ENCODE peak calls at places on chromosomes 13 and 19, in ten cellular contexts. One of them, this sample, is unnamed.

GRCh38 chr19:12706332-12706718 is 9.9 kb upstream of the FBXW9 start:
- DNase-seq in RWPE1: no peak
- DNase-seq in neural progenitor cell: no peak
- DNase-seq in K562: no peak
- DNase-seq in nephron progenitor cell: no peak
- DNase-seq in brain microvascular endothelial cell: no peak
- DNase-seq in left ventricle myocardium inferior: no peak
- DNase-seq in mucosa of descending colon: no peak
- DNase-seq in stomach: no peak
- DNase-seq in cardiac muscle cell: no peak
- DNase-seq in this sample: no peak

GRCh38 chr19:44653977-44654784 is 10.5 kb downstream of the PVR start:
- DNase-seq in RWPE1: peak
- DNase-seq in neural progenitor cell: peak
- DNase-seq in K562: peak
- DNase-seq in nephron progenitor cell: peak
- DNase-seq in brain microvascular endothelial cell: peak
- DNase-seq in left ventricle myocardium inferior: peak
- DNase-seq in mucosa of descending colon: peak
- DNase-seq in stomach: peak
- DNase-seq in cardiac muscle cell: peak
- DNase-seq in this sample: peak

GRCh38 chr13:60448907-60449510 is 52.0 kb downstream of the TDRD3 start:
- DNase-seq in RWPE1: peak
- DNase-seq in neural progenitor cell: peak
- DNase-seq in K562: peak
- DNase-seq in nephron progenitor cell: peak
- DNase-seq in brain microvascular endothelial cell: peak
- DNase-seq in left ventricle myocardium inferior: no peak
- DNase-seq in mucosa of descending colon: peak
- DNase-seq in stomach: no peak
- DNase-seq in cardiac muscle cell: peak
- DNase-seq in this sample: peak

GRCh38 chr19:853014-853553 is 981 bp downstream of the ELANE start:
- DNase-seq in RWPE1: no peak
- DNase-seq in neural progenitor cell: no peak
- DNase-seq in K562: no peak
- DNase-seq in nephron progenitor cell: no peak
- DNase-seq in brain microvascular endothelial cell: no peak
- DNase-seq in left ventricle myocardium inferior: no peak
- DNase-seq in mucosa of descending colon: no peak
- DNase-seq in stomach: no peak
- DNase-seq in cardiac muscle cell: no peak
- DNase-seq in this sample: no peak

GRCh38 chr19:48565090-48565489 is 13.1 kb downstream of the SULT2B1 start:
- DNase-seq in RWPE1: no peak
- DNase-seq in neural progenitor cell: no peak
- DNase-seq in K562: no peak
- DNase-seq in nephron progenitor cell: no peak
- DNase-seq in brain microvascular endothelial cell: peak
- DNase-seq in left ventricle myocardium inferior: no peak
- DNase-seq in mucosa of descending colon: no peak
- DNase-seq in stomach: no peak
- DNase-seq in cardiac muscle cell: peak
- DNase-seq in this sample: peak

GRCh38 chr13:88617176-88617575 is 946.0 kb downstream of the SLITRK5 start:
- DNase-seq in RWPE1: no peak
- DNase-seq in neural progenitor cell: no peak
- DNase-seq in K562: no peak
- DNase-seq in nephron progenitor cell: no peak
- DNase-seq in brain microvascular endothelial cell: no peak
- DNase-seq in left ventricle myocardium inferior: no peak
- DNase-seq in mucosa of descending colon: no peak
- DNase-seq in stomach: no peak
- DNase-seq in cardiac muscle cell: no peak
- DNase-seq in this sample: no peak

GRCh38 chr13:99086149-99086868 is 108.4 kb upstream of the DOCK9 start:
- DNase-seq in RWPE1: peak
- DNase-seq in neural progenitor cell: peak
- DNase-seq in K562: peak
- DNase-seq in nephron progenitor cell: peak
- DNase-seq in brain microvascular endothelial cell: peak
- DNase-seq in left ventricle myocardium inferior: peak
- DNase-seq in mucosa of descending colon: peak
- DNase-seq in stomach: peak
- DNase-seq in cardiac muscle cell: peak
- DNase-seq in this sample: peak

GRCh38 chr13:91296011-91296410 is 51.5 kb upstream of the MIR17HG start:
- DNase-seq in RWPE1: no peak
- DNase-seq in neural progenitor cell: no peak
- DNase-seq in K562: no peak
- DNase-seq in nephron progenitor cell: no peak
- DNase-seq in brain microvascular endothelial cell: no peak
- DNase-seq in left ventricle myocardium inferior: no peak
- DNase-seq in mucosa of descending colon: peak
- DNase-seq in stomach: no peak
- DNase-seq in cardiac muscle cell: no peak
- DNase-seq in this sample: no peak

GRCh38 chr13:109297628-109298027 is 488.8 kb downstream of the IRS2 start:
- DNase-seq in RWPE1: no peak
- DNase-seq in neural progenitor cell: no peak
- DNase-seq in K562: no peak
- DNase-seq in nephron progenitor cell: no peak
- DNase-seq in brain microvascular endothelial cell: peak
- DNase-seq in left ventricle myocardium inferior: no peak
- DNase-seq in mucosa of descending colon: no peak
- DNase-seq in stomach: no peak
- DNase-seq in cardiac muscle cell: peak
- DNase-seq in this sample: peak

GRCh38 chr19:32570081-32570785 is 10.8 kb upstream of the PDCD5 start:
- DNase-seq in RWPE1: peak
- DNase-seq in neural progenitor cell: peak
- DNase-seq in K562: peak
- DNase-seq in nephron progenitor cell: peak
- DNase-seq in brain microvascular endothelial cell: peak
- DNase-seq in left ventricle myocardium inferior: no peak
- DNase-seq in mucosa of descending colon: peak
- DNase-seq in stomach: peak
- DNase-seq in cardiac muscle cell: peak
- DNase-seq in this sample: peak

GRCh38 chr13:77328819-77329132 is 1.9 kb upstream of the MYCBP2 start:
- DNase-seq in RWPE1: no peak
- DNase-seq in neural progenitor cell: no peak
- DNase-seq in K562: no peak
- DNase-seq in nephron progenitor cell: no peak
- DNase-seq in brain microvascular endothelial cell: no peak
- DNase-seq in left ventricle myocardium inferior: no peak
- DNase-seq in mucosa of descending colon: no peak
- DNase-seq in stomach: no peak
- DNase-seq in cardiac muscle cell: no peak
- DNase-seq in this sample: no peak

GRCh38 chr19:42477117-42477516 is 34.4 kb upstream of the CXCL17 start:
- DNase-seq in RWPE1: no peak
- DNase-seq in neural progenitor cell: no peak
- DNase-seq in K562: no peak
- DNase-seq in nephron progenitor cell: no peak
- DNase-seq in brain microvascular endothelial cell: no peak
- DNase-seq in left ventricle myocardium inferior: no peak
- DNase-seq in mucosa of descending colon: no peak
- DNase-seq in stomach: no peak
- DNase-seq in cardiac muscle cell: no peak
- DNase-seq in this sample: no peak

DNA sequence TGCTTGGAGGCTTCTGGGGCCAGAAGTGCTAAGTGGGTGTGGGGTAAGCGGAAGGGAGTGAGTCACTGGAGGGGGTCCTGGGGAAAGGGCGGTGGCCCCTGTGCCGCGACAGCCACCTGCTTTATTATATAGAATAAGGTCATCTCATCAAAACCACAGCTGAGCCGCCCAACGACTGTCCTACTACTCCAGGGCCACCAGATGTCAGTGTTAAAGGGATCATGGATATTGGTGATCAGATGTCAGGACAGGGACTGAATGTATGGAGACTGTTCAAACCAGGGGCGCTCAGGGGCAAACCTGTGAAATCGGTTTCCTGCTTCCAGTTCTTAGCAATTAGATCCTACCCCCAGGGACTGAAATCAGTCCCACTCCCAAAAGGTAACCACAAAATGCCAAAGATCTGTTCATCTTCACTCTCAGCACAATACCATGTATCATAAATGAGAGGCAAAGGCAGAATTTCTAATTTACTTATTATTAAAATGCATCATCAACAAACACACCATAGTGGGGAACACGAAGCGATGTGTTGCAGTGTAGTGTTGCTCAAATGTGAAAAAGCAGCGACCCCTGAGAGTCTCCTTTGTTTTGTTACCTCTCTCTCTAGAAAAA is 24.5 kb downstream of the ARL11 start:
- DNase-seq in RWPE1: peak
- DNase-seq in neural progenitor cell: peak
- DNase-seq in K562: peak
- DNase-seq in nephron progenitor cell: peak
- DNase-seq in brain microvascular endothelial cell: no peak
- DNase-seq in left ventricle myocardium inferior: no peak
- DNase-seq in mucosa of descending colon: peak
- DNase-seq in stomach: peak
- DNase-seq in cardiac muscle cell: peak
- DNase-seq in this sample: peak
- TF ChIP-seq CTCF in RWPE1: peak
- TF ChIP-seq CTCF in neural progenitor cell: peak
- TF ChIP-seq CTCF in K562: peak
- TF ChIP-seq CTCF in nephron progenitor cell: peak
- TF ChIP-seq CTCF in brain microvascular endothelial cell: peak
- TF ChIP-seq CTCF in left ventricle myocardium inferior: peak
- TF ChIP-seq CTCF in mucosa of descending colon: peak
- TF ChIP-seq CTCF in stomach: peak
- TF ChIP-seq CTCF in cardiac muscle cell: peak
- TF ChIP-seq CTCF in this sample: peak

GRCh38 chr13:113474179-113474578 is 16.3 kb downstream of the DCUN1D2 start:
- DNase-seq in RWPE1: peak
- DNase-seq in neural progenitor cell: no peak
- DNase-seq in K562: no peak
- DNase-seq in nephron progenitor cell: no peak
- DNase-seq in brain microvascular endothelial cell: peak
- DNase-seq in left ventricle myocardium inferior: no peak
- DNase-seq in mucosa of descending colon: no peak
- DNase-seq in stomach: no peak
- DNase-seq in cardiac muscle cell: peak
- DNase-seq in this sample: peak

GRCh38 chr13:113475280-113475679 is 15.2 kb downstream of the DCUN1D2 start:
- DNase-seq in RWPE1: no peak
- DNase-seq in neural progenitor cell: no peak
- DNase-seq in K562: no peak
- DNase-seq in nephron progenitor cell: no peak
- DNase-seq in brain microvascular endothelial cell: no peak
- DNase-seq in left ventricle myocardium inferior: no peak
- DNase-seq in mucosa of descending colon: no peak
- DNase-seq in stomach: no peak
- DNase-seq in cardiac muscle cell: no peak
- DNase-seq in this sample: no peak

GRCh38 chr13:113479179-113479578 is 11.3 kb downstream of the DCUN1D2 start:
- DNase-seq in RWPE1: no peak
- DNase-seq in neural progenitor cell: no peak
- DNase-seq in K562: no peak
- DNase-seq in nephron progenitor cell: no peak
- DNase-seq in brain microvascular endothelial cell: no peak
- DNase-seq in left ventricle myocardium inferior: no peak
- DNase-seq in mucosa of descending colon: no peak
- DNase-seq in stomach: no peak
- DNase-seq in cardiac muscle cell: no peak
- DNase-seq in this sample: no peak

GRCh38 chr13:113476811-113477210 is 13.7 kb downstream of the DCUN1D2 start:
- DNase-seq in RWPE1: no peak
- DNase-seq in neural progenitor cell: no peak
- DNase-seq in K562: no peak
- DNase-seq in nephron progenitor cell: no peak
- DNase-seq in brain microvascular endothelial cell: no peak
- DNase-seq in left ventricle myocardium inferior: no peak
- DNase-seq in mucosa of descending colon: no peak
- DNase-seq in stomach: no peak
- DNase-seq in cardiac muscle cell: no peak
- DNase-seq in this sample: no peak

GRCh38 chr13:113475911-113476310 is 14.6 kb downstream of the DCUN1D2 start:
- DNase-seq in RWPE1: no peak
- DNase-seq in neural progenitor cell: no peak
- DNase-seq in K562: no peak
- DNase-seq in nephron progenitor cell: no peak
- DNase-seq in brain microvascular endothelial cell: no peak
- DNase-seq in left ventricle myocardium inferior: no peak
- DNase-seq in mucosa of descending colon: no peak
- DNase-seq in stomach: no peak
- DNase-seq in cardiac muscle cell: no peak
- DNase-seq in this sample: no peak
- TF ChIP-seq CTCF in RWPE1: no peak
- TF ChIP-seq CTCF in neural progenitor cell: no peak
- TF ChIP-seq CTCF in K562: no peak
- TF ChIP-seq CTCF in nephron progenitor cell: no peak
- TF ChIP-seq CTCF in brain microvascular endothelial cell: no peak
- TF ChIP-seq CTCF in left ventricle myocardium inferior: no peak
- TF ChIP-seq CTCF in mucosa of descending colon: no peak
- TF ChIP-seq CTCF in stomach: no peak
- TF ChIP-seq CTCF in cardiac muscle cell: no peak
- TF ChIP-seq CTCF in this sample: no peak

DNA sequence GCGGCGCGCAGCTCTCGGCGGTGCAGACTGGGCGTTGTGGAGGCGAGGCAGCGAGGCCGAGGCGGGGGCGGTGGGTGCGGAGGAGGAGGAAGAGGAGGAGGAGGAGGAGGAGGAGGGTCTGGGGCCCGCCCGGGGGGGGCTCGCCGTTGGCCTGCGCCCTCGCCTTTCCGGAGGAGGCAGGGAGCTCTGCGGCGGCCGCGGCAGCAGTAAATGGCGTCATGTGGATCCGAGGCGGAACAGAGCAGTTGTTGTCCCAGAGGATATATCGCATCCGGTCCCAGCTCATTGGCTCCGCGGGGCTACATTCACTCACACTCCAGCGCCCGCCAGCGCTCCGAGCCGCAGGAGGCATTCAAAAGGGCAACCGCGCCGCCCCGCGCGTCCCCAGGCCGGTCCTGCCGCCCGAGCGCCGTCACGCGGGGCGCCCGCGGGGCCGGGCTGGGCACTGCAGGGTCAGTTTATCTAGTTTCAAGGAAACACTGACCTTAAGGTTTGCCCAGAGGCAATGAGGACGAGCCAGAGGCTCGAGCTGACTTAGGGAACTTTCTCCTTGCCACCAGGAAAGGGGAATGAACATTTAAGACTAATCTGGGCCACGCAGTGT is at the start of gene SPRY2:
- DNase-seq in RWPE1: peak
- DNase-seq in neural progenitor cell: peak
- DNase-seq in K562: peak
- DNase-seq in nephron progenitor cell: peak
- DNase-seq in brain microvascular endothelial cell: peak
- DNase-seq in left ventricle myocardium inferior: peak
- DNase-seq in mucosa of descending colon: peak
- DNase-seq in stomach: peak
- DNase-seq in cardiac muscle cell: peak
- DNase-seq in this sample: peak
- TF ChIP-seq CTCF in RWPE1: no peak
- TF ChIP-seq CTCF in neural progenitor cell: peak
- TF ChIP-seq CTCF in K562: peak
- TF ChIP-seq CTCF in nephron progenitor cell: no peak
- TF ChIP-seq CTCF in brain microvascular endothelial cell: no peak
- TF ChIP-seq CTCF in left ventricle myocardium inferior: peak
- TF ChIP-seq CTCF in mucosa of descending colon: no peak
- TF ChIP-seq CTCF in stomach: peak
- TF ChIP-seq CTCF in cardiac muscle cell: no peak
- TF ChIP-seq CTCF in this sample: no peak

GRCh38 chr13:45994752-45995151 is 57.8 kb downstream of the ZC3H13 start:
- DNase-seq in RWPE1: no peak
- DNase-seq in neural progenitor cell: no peak
- DNase-seq in K562: no peak
- DNase-seq in nephron progenitor cell: no peak
- DNase-seq in brain microvascular endothelial cell: no peak
- DNase-seq in left ventricle myocardium inferior: no peak
- DNase-seq in mucosa of descending colon: no peak
- DNase-seq in stomach: no peak
- DNase-seq in cardiac muscle cell: no peak
- DNase-seq in this sample: no peak
- TF ChIP-seq CTCF in RWPE1: no peak
- TF ChIP-seq CTCF in neural progenitor cell: no peak
- TF ChIP-seq CTCF in K562: no peak
- TF ChIP-seq CTCF in nephron progenitor cell: no peak
- TF ChIP-seq CTCF in brain microvascular endothelial cell: no peak
- TF ChIP-seq CTCF in left ventricle myocardium inferior: no peak
- TF ChIP-seq CTCF in mucosa of descending colon: no peak
- TF ChIP-seq CTCF in stomach: no peak
- TF ChIP-seq CTCF in cardiac muscle cell: no peak
- TF ChIP-seq CTCF in this sample: no peak